ENCODE peak calls at places on chromosomes 11 and 22, in six cellular contexts. D is AG04449; V is A549; P is lower lobe of right lung; W is CD8-positive, alpha-beta memory T cell; X is thoracic aorta. R is an unnamed sample.

GRCh38 chr11:18608373-18608772 is 8.8 kb downstream of the MISFA start:
- DNase-seq in P (no peak), D (no peak), X (no peak), W (no peak), V (no peak), R (no peak)

GRCh38 chr22:48424661-48425060 is 1403.0 kb downstream of the BRD1 start:
- DNase-seq in P (no peak), V (no peak), X (no peak), D (no peak), W (no peak), R (no peak)

GRCh38 chr11:2211113-2211971 is 39.7 kb upstream of the TH start:
- DNase-seq in P (no peak), W (no peak), V (no peak), D (no peak), X (no peak), R (peak)

GRCh38 chr11:95884802-95885201 is 39.1 kb downstream of the MTMR2 start:
- DNase-seq in P (no peak), W (no peak), X (no peak), V (no peak), D (no peak), R (no peak)

GRCh38 chr11:44943696-44944095 is 7.0 kb downstream of the TP53I11 start:
- DNase-seq in D (no peak), X (no peak), P (no peak), W (no peak), V (no peak), R (no peak)

GRCh38 chr11:36509265-36509664 is 807 bp downstream of the TRAF6 start:
- DNase-seq in V (no peak), W (peak), P (no peak), X (no peak), D (no peak), R (no peak)

GRCh38 chr11:106087815-106088435 is 10.5 kb downstream of the AASDHPPT start:
- DNase-seq in V (no peak), X (no peak), D (no peak), W (peak), P (peak), R (no peak)

GRCh38 chr11:3747704-3748103 is 49.6 kb downstream of the NUP98 start:
- DNase-seq in X (no peak), V (no peak), D (peak), W (no peak), P (no peak), R (no peak)

GRCh38 chr11:104731890-104732289 is 166.4 kb downstream of the CASP12 start:
- DNase-seq in W (no peak), P (no peak), X (no peak), D (no peak), V (no peak), R (no peak)

GRCh38 chr11:124894606-124895430 is 2.8 kb downstream of the ROBO4 start:
- DNase-seq in D (no peak), X (no peak), P (no peak), V (no peak), W (no peak), R (no peak)

GRCh38 chr11:65983589-65983987 is 18.4 kb downstream of the EIF1AD start:
- DNase-seq in V (no peak), W (no peak), X (no peak), P (no peak), D (no peak), R (no peak)

GRCh38 chr22:40009231-40009769 is 14.5 kb downstream of the FAM83F start:
- DNase-seq in X (no peak), D (no peak), W (no peak), V (no peak), P (peak), R (no peak)

GRCh38 chr11:45704133-45704532 is 38.7 kb upstream of the CHST1 start:
- DNase-seq in P (no peak), V (no peak), D (no peak), W (no peak), X (no peak), R (no peak)

GRCh38 chr11:126748097-126748756 is 252.3 kb downstream of the KIRREL3 start:
- DNase-seq in X (no peak), W (no peak), V (no peak), P (peak), D (no peak), R (no peak)

GRCh38 chr11:75350743-75351540 is 519 bp downstream of the ARRB1 start:
- DNase-seq in P (peak), W (no peak), V (no peak), D (no peak), X (no peak), R (no peak)

GRCh38 chr11:8032576-8033311 is 45.6 kb downstream of the EIF3F start:
- DNase-seq in P (no peak), W (no peak), V (no peak), D (no peak), X (no peak), R (no peak)

GRCh38 chr22:24361976-24362646 is 65.3 kb upstream of the ADORA2A start:
- DNase-seq in W (no peak), D (no peak), X (no peak), P (no peak), V (no peak), R (no peak)

GRCh38 chr11:17066691-17067090 is 10.8 kb downstream of the RPS13 start:
- DNase-seq in X (no peak), V (no peak), P (no peak), W (no peak), D (no peak), R (no peak)

GRCh38 chr22:20516399-20516798 is 9.0 kb downstream of the MED15 start:
- DNase-seq in D (no peak), P (no peak), X (no peak), V (no peak), W (no peak), R (no peak)

GRCh38 chr11:60563553-60564235 is 48.5 kb downstream of the MS4A13 start:
- DNase-seq in V (no peak), X (no peak), W (no peak), D (no peak), P (no peak), R (no peak)

GRCh38 chr22:39959640-39960447 is at the start of gene TMA7B:
- DNase-seq in V (peak), D (no peak), X (no peak), P (no peak), W (peak), R (no peak)

GRCh38 chr11:44403587-44404322 is 93.8 kb upstream of the ALX4 start:
- DNase-seq in W (no peak), P (no peak), X (no peak), D (no peak), V (no peak), R (no peak)

GRCh38 chr11:66048525-66049313 is at the start of gene GAL3ST3:
- DNase-seq in P (no peak), W (no peak), D (no peak), V (no peak), X (no peak), R (no peak)

GRCh38 chr11:28490763-28491382 is 382.7 kb downstream of the METTL15 start:
- DNase-seq in P (no peak), X (no peak), V (no peak), W (no peak), D (no peak), R (no peak)

GRCh38 chr11:8273281-8273680 is 9.6 kb upstream of the LMO1 start:
- DNase-seq in W (no peak), X (no peak), P (no peak), V (peak), D (no peak), R (no peak)

GRCh38 chr11:35041070-35041554 is 97.9 kb upstream of the CD44 start:
- DNase-seq in W (no peak), P (no peak), X (no peak), V (no peak), D (no peak), R (no peak)
- H3K4me3 ChIP-seq in W (peak), P (no peak), X (no peak), V (no peak), D (no peak), R (no peak)

DNA sequence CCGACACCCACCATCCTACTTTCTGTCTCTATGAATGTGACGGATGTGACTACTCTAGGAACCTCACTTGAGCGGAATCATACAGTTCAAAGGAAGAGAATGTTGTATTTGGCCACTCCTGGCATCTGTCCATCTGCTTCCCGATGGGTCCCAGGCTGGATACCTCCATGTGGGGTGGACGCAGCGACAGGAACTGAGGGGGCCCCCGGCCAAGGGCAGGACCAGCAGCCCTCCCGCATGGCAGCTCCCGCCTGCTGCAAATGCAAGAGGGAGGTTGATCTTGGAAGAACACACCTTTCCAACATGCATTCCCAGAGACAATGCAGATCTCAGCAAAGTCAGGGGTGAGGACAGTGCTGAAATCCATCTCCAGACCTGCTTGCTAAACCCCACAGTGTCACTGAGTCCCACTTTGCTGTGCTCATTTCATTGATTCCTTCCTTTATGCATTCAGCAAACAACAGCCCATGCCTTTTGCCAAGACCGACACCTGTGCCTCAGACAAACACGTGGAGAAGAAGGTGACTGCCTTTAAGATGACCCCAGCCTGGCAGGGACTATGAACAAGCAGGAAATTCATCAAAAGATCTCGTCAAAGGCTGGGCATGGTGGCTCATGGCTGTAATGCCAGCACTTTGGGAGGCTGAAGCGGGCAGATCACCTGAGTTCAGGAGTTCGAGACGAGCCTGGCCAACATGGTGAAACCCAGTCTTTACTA is 246.2 kb downstream of the CTTN start:
- DNase-seq in P (no peak), D (no peak), X (no peak), V (no peak), W (no peak), R (no peak)
- H3K4me3 ChIP-seq in P (no peak), D (no peak), X (no peak), V (no peak), W (no peak), R (no peak)

GRCh38 chr11:58135171-58135570 is 9.8 kb upstream of the OR9I1 start:
- DNase-seq in P (no peak), V (no peak), W (no peak), D (no peak), X (no peak), R (no peak)

GRCh38 chr11:58133329-58134076 is 8.2 kb upstream of the OR9I1 start:
- DNase-seq in P (no peak), W (no peak), X (no peak), D (no peak), V (no peak), R (no peak)

DNA sequence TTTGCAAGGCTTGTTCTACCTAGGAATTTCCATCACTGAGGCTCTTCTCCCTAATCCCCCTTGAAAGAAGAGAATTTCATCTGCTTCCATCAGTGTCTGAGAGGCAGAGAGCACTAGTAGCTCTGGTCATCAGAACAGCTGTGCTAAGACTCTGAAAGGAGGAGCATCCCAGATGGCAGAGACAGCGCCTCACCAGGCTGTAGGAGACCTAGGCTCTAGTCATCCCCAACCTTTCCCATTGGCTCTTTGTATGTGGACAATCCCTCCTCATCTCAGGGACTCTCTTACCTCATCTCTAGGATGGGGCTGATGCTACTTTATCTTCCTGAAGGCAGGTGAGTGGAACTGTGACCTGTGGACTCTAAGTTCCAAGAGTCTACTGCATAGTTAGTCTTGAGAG is 8.8 kb upstream of the OR9I1 start:
- DNase-seq in W (no peak), D (no peak), V (no peak), X (no peak), P (no peak), R (no peak)
- H3K4me3 ChIP-seq in W (no peak), D (no peak), V (no peak), X (no peak), P (no peak), R (no peak)

DNA sequence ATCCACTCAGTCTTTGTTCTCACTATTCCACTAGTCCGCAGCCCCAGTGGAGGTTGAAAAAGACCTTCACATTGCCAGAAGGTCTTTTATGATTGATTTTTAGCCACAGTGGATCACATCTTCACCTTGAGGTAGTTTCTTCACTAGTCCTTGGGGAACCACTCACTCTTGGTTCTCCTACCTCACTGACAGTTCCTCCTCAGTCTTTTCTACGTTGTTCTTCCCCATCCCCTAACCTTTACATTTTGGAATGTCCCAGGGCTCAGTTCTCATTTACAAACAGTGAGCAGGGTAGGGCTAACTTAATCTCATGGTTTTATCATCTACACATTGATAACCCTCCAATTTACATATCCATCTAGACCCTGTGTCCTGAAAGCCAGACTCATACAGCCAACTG is 316.4 kb upstream of the SORL1-AS1 start:
- DNase-seq in D (no peak), W (no peak), V (no peak), P (no peak), X (no peak), R (no peak)
- H3K4me3 ChIP-seq in D (no peak), W (no peak), V (no peak), P (no peak), X (no peak), R (no peak)

R was measured in RWPE2.